ENCODE peak calls at places on chromosomes 16 and 17, in four cellular contexts. D is DND-41, E is left lung, M is IMR-90. Y is an unnamed sample.

GRCh38 chr16:82096641-82097040 is 61.6 kb downstream of the HSD17B2 start:
- DNase-seq in E (no peak), M (no peak), D (no peak), Y (no peak)

GRCh38 chr16:78768723-78769122 is 669.3 kb downstream of the WWOX start:
- DNase-seq in D (no peak), E (no peak), M (no peak), Y (no peak)

GRCh38 chr16:27444015-27444414 is 42.0 kb downstream of the IL21R start:
- DNase-seq in M (peak; percentile 65), D (no peak), E (no peak), Y (no peak)

GRCh38 chr16:1379054-1379862 is 27.5 kb downstream of the GNPTG start:
- DNase-seq in M (peak; percentile 74), D (no peak), E (peak; percentile 96), Y (peak; percentile 83)

GRCh38 chr16:75251280-75252048 is at the start of gene BCAR1:
- DNase-seq in E (peak; percentile 92), D (no peak), M (peak; percentile 93), Y (peak; percentile 80)

GRCh38 chr16:57781741-57782606 is 20.3 kb downstream of the KIFC3 start:
- DNase-seq in E (peak; percentile 1), D (no peak), M (peak; percentile 43), Y (no peak)

GRCh38 chr17:63945851-63946439 is 13.8 kb upstream of the CD79B start:
- DNase-seq in D (no peak), E (no peak), M (no peak), Y (no peak)

GRCh38 chr16:86975445-86975844 is 341.7 kb downstream of the C16orf95 start:
- DNase-seq in E (no peak), D (no peak), M (peak; percentile 95), Y (peak; percentile 59)

GRCh38 chr16:21272253-21272652 is 5.8 kb downstream of the CRYM start:
- DNase-seq in E (no peak), D (no peak), M (no peak), Y (no peak)

GRCh38 chr16:12507366-12507765 is 296.3 kb downstream of the CPPED1 start:
- DNase-seq in M (peak; percentile 41), E (no peak), D (no peak), Y (no peak)

GRCh38 chr17:31355935-31356334 is 34.5 kb upstream of the EVI2A start:
- DNase-seq in D (no peak), M (no peak), E (no peak), Y (no peak)

GRCh38 chr16:70579648-70580630 is 56.3 kb downstream of the SF3B3 start:
- DNase-seq in E (no peak), M (no peak), D (no peak), Y (no peak)

GRCh38 chr16:53282328-53282727 is 151.9 kb upstream of the RBL2 start:
- DNase-seq in M (no peak), D (no peak), E (no peak), Y (no peak)

GRCh38 chr17:17935321-17936271 is 36.6 kb downstream of the TOM1L2 start:
- DNase-seq in E (no peak), D (no peak), M (peak; percentile 92), Y (peak; percentile 83)

GRCh38 chr16:24568392-24568791 is 29.0 kb downstream of the RBBP6 start:
- DNase-seq in E (no peak), D (no peak), M (peak; percentile 43), Y (peak; percentile 6)

GRCh38 chr16:83954577-83955016 is 1.6 kb downstream of the OSGIN1 start:
- DNase-seq in D (no peak), E (peak; percentile 70), M (peak; percentile 38), Y (peak; percentile 39)

GRCh38 chr17:70855401-70856054 is 686.2 kb downstream of the KCNJ2 start:
- DNase-seq in M (peak; percentile 90), D (no peak), E (no peak), Y (no peak)

GRCh38 chr16:20904507-20905079 is 4.0 kb downstream of the LYRM1 start:
- DNase-seq in D (peak; percentile 42), M (peak; percentile 60), E (no peak), Y (peak; percentile 93)

GRCh38 chr16:51392651-51393187 is 241.6 kb upstream of the SALL1 start:
- DNase-seq in D (no peak), M (peak; percentile 85), E (no peak), Y (no peak)

GRCh38 chr16:57231821-57232350 is 13.2 kb upstream of the ARL2BP start:
- DNase-seq in D (no peak), M (peak; percentile 1), E (no peak), Y (no peak)

GRCh38 chr17:71302721-71303549 is 817.9 kb upstream of the SOX9 start:
- DNase-seq in E (no peak), M (no peak), D (no peak), Y (no peak)

GRCh38 chr17:29245401-29245800 is 1.3 kb upstream of the CRYBA1 start:
- DNase-seq in M (no peak), E (no peak), D (no peak), Y (no peak)

GRCh38 chr16:35295856-35296255 is 1836.4 kb downstream of the TP53TG3F start:
- DNase-seq in M (no peak), E (no peak), D (no peak), Y (no peak)

GRCh38 chr17:50949128-50950001 is 83.2 kb upstream of the TOB1 start:
- DNase-seq in M (no peak), D (no peak), E (peak; percentile 65), Y (no peak)

GRCh38 chr16:27441998-27442397 is 40.0 kb downstream of the IL21R start:
- DNase-seq in M (no peak), E (no peak), D (no peak), Y (no peak)

GRCh38 chr16:931651-932500 is 38.9 kb downstream of the LMF1 start:
- DNase-seq in M (no peak), E (peak; percentile 63), D (no peak), Y (no peak)

GRCh38 chr17:58968662-58969061 is 138.0 kb downstream of the TRIM37 start:
- DNase-seq in E (no peak), D (peak; percentile 30), M (peak; percentile 12), Y (no peak)

GRCh38 chr17:58991718-58992331 is 114.9 kb downstream of the TRIM37 start:
- DNase-seq in E (no peak), D (no peak), M (peak; percentile 63), Y (no peak)

GRCh38 chr16:4411684-4412083 is 4.7 kb downstream of the CORO7 start:
- DNase-seq in D (no peak), M (peak; percentile 39), E (no peak), Y (no peak)

GRCh38 chr17:77316191-77316641 is 175.4 kb downstream of the SEC14L1 start:
- DNase-seq in D (no peak), E (peak; percentile 82), M (peak; percentile 77), Y (no peak)

DNA sequence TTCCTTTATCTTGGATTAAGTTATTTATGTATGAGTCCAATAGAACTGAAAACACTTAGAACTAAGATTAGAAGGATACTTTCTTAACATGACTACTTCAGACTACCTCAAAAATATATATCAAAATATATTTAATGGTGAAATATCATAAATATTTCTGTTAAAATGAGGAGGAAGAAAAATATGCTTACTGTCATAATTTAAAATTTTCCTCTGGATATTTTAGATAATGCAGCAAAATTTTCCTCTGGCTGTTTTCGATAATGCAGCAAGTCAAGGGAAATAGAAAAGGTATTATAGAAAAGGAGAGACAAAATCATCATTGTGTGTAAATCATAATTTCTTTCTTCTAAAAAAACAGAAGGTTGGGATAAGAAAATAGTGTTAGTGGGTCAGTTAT is 263.3 kb downstream of the HS3ST3A1 start:
- DNase-seq in E (no peak), M (no peak), D (no peak), Y (no peak)
- H3K4me3 ChIP-seq in E (no peak overlapping the region), M (peak overlapping the region; percentile 54), D (no peak overlapping the region), Y (peak overlapping the region; percentile 33)

GRCh38 chr16:29742683-29743275 is 3.0 kb downstream of the C16orf54 start:
- DNase-seq in E (no peak), M (no peak), D (no peak), Y (no peak)

GRCh38 chr16:29745126-29745852 is 501 bp downstream of the C16orf54 start:
- DNase-seq in D (peak; percentile 69), E (peak; percentile 82), M (no peak), Y (peak; percentile 94)

GRCh38 chr16:29743827-29744531 is 1.8 kb downstream of the C16orf54 start:
- DNase-seq in E (no peak), D (no peak), M (no peak), Y (no peak)

GRCh38 chr16:29744541-29745101 is 1.2 kb downstream of the C16orf54 start:
- DNase-seq in E (no peak), D (peak; percentile 19), M (no peak), Y (peak; percentile 72)

GRCh38 chr16:29743475-29743826 is 2.3 kb downstream of the C16orf54 start:
- DNase-seq in M (no peak), D (no peak), E (no peak), Y (peak; percentile 36)
- H3K4me3 ChIP-seq in M (no peak overlapping the region), D (no peak overlapping the region), E (no peak overlapping the region), Y (no peak overlapping the region)

GRCh38 chr17:48952904-48953303 is 8.3 kb upstream of the SNF8 start:
- DNase-seq in E (no peak), D (no peak), M (no peak), Y (no peak)
- H3K4me3 ChIP-seq in E (no peak overlapping the region), D (no peak overlapping the region), M (no peak overlapping the region), Y (no peak overlapping the region)

DNA sequence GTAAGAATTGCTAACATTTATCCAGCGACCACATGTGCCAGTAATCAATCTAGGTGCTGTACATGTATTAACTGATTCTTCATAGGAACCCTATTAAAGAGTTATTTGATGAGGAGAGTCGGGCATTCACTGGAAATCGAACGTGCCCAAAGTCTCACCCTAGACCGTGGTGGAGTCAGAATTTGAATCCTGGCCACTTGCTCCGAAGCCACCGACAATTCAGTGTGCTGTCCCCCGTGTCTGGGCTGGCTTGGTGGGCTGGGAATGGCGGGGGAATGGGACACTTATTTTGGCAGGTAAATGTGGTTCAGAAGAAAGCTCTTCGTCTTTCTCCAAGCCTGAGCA is 707 bp upstream of the KSR1 start:
- DNase-seq in M (no peak), D (no peak), E (no peak), Y (no peak)
- H3K4me3 ChIP-seq in M (no peak overlapping the region), D (no peak overlapping the region), E (peak overlapping the region; percentile 74), Y (peak overlapping the region; percentile 47)

DNA sequence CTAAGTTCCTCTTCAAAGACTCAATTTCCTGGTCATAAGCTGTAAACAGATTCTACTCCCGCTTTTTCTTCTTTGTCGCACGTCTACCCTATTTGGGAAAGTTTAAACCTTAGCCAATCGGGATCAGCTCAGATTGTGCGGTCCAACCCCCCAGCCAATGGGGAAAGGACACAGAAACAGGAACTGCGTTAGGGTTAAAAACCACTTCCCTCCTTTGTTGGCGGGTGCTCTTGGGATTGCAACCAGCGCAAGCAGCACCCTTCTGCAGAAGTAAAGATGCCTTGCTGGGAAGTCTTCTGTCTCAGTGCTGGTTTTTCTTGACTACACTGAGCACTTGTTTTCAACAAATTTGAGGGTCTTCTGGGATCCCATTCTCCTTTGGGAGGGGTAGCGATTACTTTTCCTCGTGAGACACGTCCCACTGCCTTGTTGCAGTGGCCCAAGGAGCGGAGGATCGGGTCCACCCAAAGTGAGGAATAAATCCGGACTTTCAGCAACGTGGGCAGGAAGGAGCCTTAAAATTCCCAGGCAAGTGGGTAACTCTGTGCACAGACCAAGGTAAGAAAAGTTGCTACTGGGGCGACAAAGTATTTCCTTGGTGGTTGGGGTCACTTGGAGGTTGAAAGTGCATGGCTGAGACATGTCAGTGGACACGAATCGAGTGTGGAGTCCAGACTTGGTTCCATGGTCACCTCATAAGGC is 1.0 kb upstream of the YPEL3 start:
- DNase-seq in M (no peak), D (peak; percentile 37), E (peak; percentile 34), Y (peak; percentile 46)
- H3K4me3 ChIP-seq in M (no peak overlapping the region), D (no peak overlapping the region), E (no peak overlapping the region), Y (no peak overlapping the region)